ENCODE peak calls at places on chromosomes 13 and 19, in six cellular contexts. Z is HCT116, O is Peyer's patch, N is heart left ventricle, T is right lobe of liver, H is fibroblast of lung. B is an unnamed sample.

GRCh38 chr13:99979453-99980200 is 2.0 kb upstream of the ZIC2 start:
- DNase-seq in Z (no peak), O (no peak), N (no peak), T (no peak), H (no peak), B (peak; percentile 35)

GRCh38 chr13:72726721-72727416 is 560 bp downstream of the MZT1 start:
- DNase-seq in Z (peak; percentile 2), O (peak; percentile 73), N (peak; percentile 16), T (peak; percentile 62), H (peak; percentile 24), B (peak; percentile 74)

GRCh38 chr19:48218964-48219363 is 36.7 kb downstream of the CARD8 start:
- DNase-seq in Z (no peak), O (no peak), N (no peak), T (no peak), H (no peak), B (no peak)

GRCh38 chr19:47324502-47324901 is 7.5 kb upstream of the C5AR2 start:
- DNase-seq in Z (no peak), O (no peak), N (peak; percentile 55), T (peak; percentile 45), H (no peak), B (no peak)

GRCh38 chr13:47426126-47426849 is 529.4 kb upstream of the HTR2A start:
- DNase-seq in Z (no peak), O (no peak), N (peak; percentile 30), T (no peak), H (peak; percentile 74), B (peak; percentile 2)

GRCh38 chr19:7888145-7888825 is at the start of gene LRRC8E:
- DNase-seq in Z (no peak), O (peak; percentile 86), N (no peak), T (peak; percentile 77), H (peak; percentile 72), B (peak; percentile 70)

GRCh38 chr19:23817519-23817918 is 58.8 kb upstream of the ZNF681 start:
- DNase-seq in Z (peak; percentile 4), O (no peak), N (no peak), T (peak; percentile 20), H (peak; percentile 14), B (peak; percentile 52)

GRCh38 chr19:2059422-2060201 is 8.6 kb upstream of the MKNK2 start:
- DNase-seq in Z (peak; percentile 83), O (peak; percentile 93), N (peak; percentile 60), T (peak; percentile 91), H (peak; percentile 73), B (peak; percentile 91)

GRCh38 chr19:44741841-44742352 is 6.6 kb upstream of the BCL3 start:
- DNase-seq in Z (peak; percentile 98), O (peak; percentile 98), N (peak; percentile 97), T (peak; percentile 99), H (peak; percentile 100), B (peak; percentile 97)

GRCh38 chr13:24119593-24120508 is 40.7 kb upstream of the SPATA13 start:
- DNase-seq in Z (no peak), O (no peak), N (no peak), T (no peak), H (peak; percentile 79), B (no peak)

GRCh38 chr19:48844472-48844871 is 8.2 kb upstream of the HSD17B14 start:
- DNase-seq in Z (peak; percentile 67), O (no peak), N (no peak), T (no peak), H (peak; percentile 50), B (no peak)

GRCh38 chr19:49442354-49442753 is 1.0 kb upstream of the SLC17A7 start:
- DNase-seq in Z (no peak), O (no peak), N (peak; percentile 23), T (no peak), H (no peak), B (no peak)

GRCh38 chr13:78657699-78658629 is 991 bp downstream of the OBI1 start:
- DNase-seq in Z (no peak), O (no peak), N (no peak), T (no peak), H (peak; percentile 4), B (no peak)

GRCh38 chr13:93169980-93170379 is 56.6 kb upstream of the GPC6 start:
- DNase-seq in Z (no peak), O (no peak), N (no peak), T (no peak), H (peak; percentile 99), B (no peak)

DNA sequence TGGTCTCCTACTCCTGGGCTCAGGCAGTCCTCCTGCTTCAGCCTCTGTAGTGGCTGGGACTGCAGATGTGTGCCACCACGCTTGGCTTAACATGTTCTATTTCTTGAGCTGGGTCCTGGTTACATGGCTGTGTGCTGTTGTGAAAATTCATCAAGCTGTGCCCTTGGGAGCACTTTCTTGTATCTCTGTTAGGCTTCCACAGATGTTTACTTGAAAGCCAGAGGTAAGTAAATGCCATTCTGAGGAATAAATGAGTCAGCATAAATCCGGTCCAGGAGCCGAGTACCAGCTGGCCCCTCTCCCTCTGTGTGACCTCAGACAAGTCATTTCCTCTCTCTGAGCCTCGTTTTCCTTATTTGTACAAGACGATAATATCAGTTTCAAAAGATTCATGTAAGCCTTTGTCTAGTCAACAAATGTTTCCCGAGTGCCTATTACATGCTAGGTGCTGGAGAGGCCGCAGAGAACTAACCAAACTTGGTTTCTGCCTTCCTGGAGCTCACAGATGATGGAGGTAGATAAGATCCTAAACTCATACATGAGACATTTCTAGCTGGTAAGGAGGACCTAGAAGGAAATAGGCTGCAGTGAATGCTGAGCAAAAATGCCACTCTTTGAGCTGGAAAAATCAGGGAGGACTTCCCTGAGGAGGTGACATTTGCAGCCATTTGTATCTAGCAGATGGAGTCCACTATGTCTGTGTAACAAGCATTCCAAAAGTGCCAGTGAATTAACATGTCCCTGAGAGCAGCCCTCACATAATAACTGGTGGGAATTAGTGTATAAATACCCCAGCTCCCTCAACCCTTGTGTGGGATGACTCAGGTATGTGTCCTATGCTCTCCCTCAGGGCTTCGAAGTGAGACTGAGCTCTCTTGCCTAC is 2.7 kb upstream of the RASAL3 start:
- DNase-seq in Z (no peak), O (no peak), N (no peak), T (no peak), H (peak; percentile 79), B (no peak)
- H3K4me3 ChIP-seq in Z (no peak overlapping the region), O (no peak overlapping the region), N (no peak overlapping the region), T (no peak overlapping the region), H (no peak overlapping the region), B (no peak overlapping the region)

DNA sequence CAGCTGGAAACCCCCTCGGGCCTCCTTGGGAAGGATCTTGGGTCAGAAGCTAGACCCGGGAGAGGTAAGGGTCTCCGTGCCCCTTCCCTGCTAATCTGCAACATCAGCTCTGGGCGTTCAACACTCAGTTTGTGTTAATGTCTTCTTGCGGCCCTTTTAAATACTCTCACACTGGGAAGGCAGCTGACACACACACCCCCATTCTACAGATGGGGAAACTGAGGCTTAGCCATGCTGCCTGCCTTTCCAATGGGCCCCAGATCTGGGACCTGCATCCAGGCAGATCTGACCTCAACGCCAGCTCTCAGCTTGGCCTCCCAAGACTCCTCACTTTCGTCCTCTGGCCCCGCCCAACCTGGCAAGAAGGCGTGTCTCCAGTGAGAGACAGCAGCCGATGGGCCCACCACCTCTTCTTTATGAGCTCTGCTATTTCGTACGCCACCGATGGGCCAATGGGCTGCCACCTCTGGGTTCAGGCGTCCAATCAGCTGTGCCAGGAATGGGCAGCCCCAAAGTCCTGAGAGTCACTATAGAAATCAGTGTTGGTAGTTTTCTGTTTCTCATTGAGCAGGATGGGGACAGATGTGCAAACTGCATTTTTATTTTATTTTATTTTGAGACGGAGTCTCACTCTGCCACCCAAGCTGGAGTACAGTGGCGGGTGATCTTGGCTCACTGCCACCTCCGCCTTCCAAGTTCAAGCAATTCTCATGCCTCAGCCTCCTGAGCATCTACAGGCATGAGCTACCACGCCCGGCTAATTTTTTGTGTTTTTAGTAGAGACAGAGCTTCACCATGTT is 43.8 kb downstream of the DNM2 start:
- DNase-seq in Z (no peak), O (peak; percentile 43), N (no peak), T (no peak), H (no peak), B (peak; percentile 77)
- H3K36me3 ChIP-seq in Z (peaks cover 8% of the 10 kb centered on the region), O (no peaks in the 10 kb centered on the region), N (peaks cover 10% of the 10 kb centered on the region), T (peaks cover 7% of the 10 kb centered on the region), H (peaks cover 10% of the 10 kb centered on the region), B (no peaks in the 10 kb centered on the region)

DNA sequence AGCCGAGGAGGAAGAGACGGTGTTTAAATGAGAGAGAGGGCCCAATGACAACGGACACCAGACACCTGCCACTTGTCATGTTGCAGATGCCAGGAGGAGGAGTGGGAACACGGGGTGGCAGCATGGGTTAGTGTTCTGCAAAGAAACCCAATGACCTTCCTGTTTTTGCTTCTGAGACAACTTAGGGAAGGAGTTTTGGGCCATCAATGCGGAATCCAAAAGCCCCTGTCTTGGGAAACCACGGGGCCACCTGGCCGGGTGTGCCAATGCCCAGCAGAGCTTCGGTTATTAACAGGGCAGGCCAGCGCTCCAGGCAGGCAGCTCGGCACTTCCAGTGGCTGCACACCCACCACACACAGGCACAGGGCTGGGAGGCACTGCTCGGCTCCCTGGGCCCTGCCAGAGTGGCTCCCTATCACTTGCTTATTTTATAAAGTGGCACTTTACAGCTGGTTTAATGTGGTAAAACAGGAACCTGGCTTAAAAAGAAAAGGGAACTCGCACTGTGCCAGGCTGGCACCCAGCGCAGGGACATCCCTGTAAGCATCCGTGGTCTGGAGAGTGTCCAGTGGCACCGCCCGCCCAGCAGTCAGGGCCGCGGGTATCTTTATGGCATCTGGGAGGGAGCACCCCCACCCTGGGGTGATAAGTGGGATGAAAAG is 19.1 kb downstream of the ELL start:
- DNase-seq in Z (no peak), O (peak; percentile 50), N (no peak), T (peak; percentile 50), H (no peak), B (no peak)
- H3K4me1 ChIP-seq in Z (peaks cover 18% of the 10 kb centered on the region), O (peaks cover 58% of the 10 kb centered on the region), N (peaks cover 97% of the 10 kb centered on the region), T (peaks cover 93% of the 10 kb centered on the region), H (peaks cover 26% of the 10 kb centered on the region), B (peaks cover 64% of the 10 kb centered on the region)

GRCh38 chr13:106533940-106534843 is 1.3 kb downstream of the EFNB2 start:
- DNase-seq in Z (no peak), O (peak; percentile 76), N (peak; percentile 42), T (peak; percentile 53), H (peak; percentile 79), B (peak; percentile 62)

GRCh38 chr13:106530907-106531520 is 4.4 kb downstream of the EFNB2 start:
- DNase-seq in Z (no peak), O (no peak), N (no peak), T (no peak), H (no peak), B (no peak)

GRCh38 chr13:106532111-106532929 is 3.1 kb downstream of the EFNB2 start:
- DNase-seq in Z (no peak), O (peak; percentile 58), N (no peak), T (no peak), H (peak; percentile 63), B (no peak)

GRCh38 chr13:106534844-106535551 is 464 bp downstream of the EFNB2 start:
- DNase-seq in Z (no peak), O (peak; percentile 70), N (no peak), T (peak; percentile 36), H (peak; percentile 50), B (peak; percentile 65)

DNA sequence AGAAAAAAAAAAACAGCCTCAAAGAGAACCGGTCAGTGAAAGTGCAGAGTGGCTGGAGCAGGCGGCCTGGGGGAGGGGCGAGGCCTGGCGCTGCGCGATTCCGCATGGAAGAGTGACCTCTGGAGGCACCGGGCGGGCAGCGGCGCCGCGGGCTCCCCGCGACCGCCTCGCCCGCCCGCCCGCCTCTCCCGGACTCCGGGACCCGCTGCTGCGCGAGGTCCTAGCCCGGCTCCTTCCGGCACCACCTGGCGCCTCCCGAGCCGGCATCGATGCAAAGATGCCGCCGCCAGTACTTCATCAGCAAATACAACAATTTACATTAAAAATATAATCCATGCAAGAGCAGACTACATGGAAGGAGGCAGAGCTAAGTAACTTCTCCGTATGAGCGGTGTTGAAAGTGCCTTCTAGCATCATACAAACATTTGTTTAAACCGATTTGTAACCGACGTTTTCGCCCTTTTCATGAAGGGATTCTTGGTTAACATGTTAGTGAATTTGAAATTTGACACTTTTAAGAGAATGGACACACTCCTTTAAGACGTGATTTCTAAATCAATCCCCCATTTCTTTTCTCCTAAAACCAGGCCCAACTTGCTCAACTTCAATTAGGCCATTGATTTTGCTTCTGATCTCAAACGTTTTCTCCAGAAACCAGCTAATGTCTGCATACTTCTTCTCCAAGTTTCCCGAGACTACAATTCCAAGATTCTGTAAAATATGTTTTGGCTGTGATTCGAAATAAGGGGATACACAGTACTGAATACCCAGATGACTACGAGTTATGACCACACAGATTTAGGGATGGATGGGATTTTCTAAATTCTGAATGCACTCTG is 2.1 kb downstream of the EFNB2 start:
- DNase-seq in Z (no peak), O (peak; percentile 92), N (peak; percentile 85), T (peak; percentile 87), H (peak; percentile 81), B (peak; percentile 92)
- H3K4me3 ChIP-seq in Z (peak overlapping the region; percentile 76), O (peak overlapping the region; percentile 64), N (peak overlapping the region; percentile 53), T (peak overlapping the region; percentile 37), H (peak overlapping the region; percentile 92), B (peak overlapping the region; percentile 77)

B was measured in mucosa of descending colon.